ENCODE peak calls at places on chromosomes 7 and 10, in five cellular contexts. K is NCI-H2081, X is Right ventricle myocardium superior, D is NB4, C is NCI-H460. Y is an unnamed sample.

GRCh38 chr10:3902809-3903410 is 117.9 kb upstream of the KLF6 start:
- DNase-seq in K (no peak), X (no peak), D (no peak), C (no peak), Y (no peak)

GRCh38 chr10:11754620-11755019 is 12.4 kb downstream of the ECHDC3 start:
- DNase-seq in K (no peak), X (no peak), D (no peak), C (no peak), Y (no peak)

GRCh38 chr10:96833220-96834001 is 1.3 kb downstream of the LCOR start:
- DNase-seq in K (peak), X (peak), D (peak), C (no peak), Y (peak)

GRCh38 chr10:57849726-57850357 is 417.9 kb downstream of the IPMK start:
- DNase-seq in K (peak), X (no peak), D (peak), C (no peak), Y (no peak)

GRCh38 chr10:124557648-124558338 is 96.2 kb downstream of the LHPP start:
- DNase-seq in K (no peak), X (no peak), D (no peak), C (no peak), Y (no peak)

GRCh38 chr10:44051584-44052385 is 333.1 kb downstream of the CXCL12 start:
- DNase-seq in K (no peak), X (no peak), D (no peak), C (no peak), Y (no peak)

GRCh38 chr10:13724484-13724883 is 137.7 kb downstream of the PRPF18 start:
- DNase-seq in K (no peak), X (peak), D (no peak), C (no peak), Y (no peak)

GRCh38 chr10:133459454-133460207 is 5.9 kb downstream of the SCART1 start:
- DNase-seq in K (no peak), X (no peak), D (no peak), C (no peak), Y (no peak)

GRCh38 chr10:15201589-15202300 is 33.3 kb upstream of the NMT2 start:
- DNase-seq in K (no peak), X (no peak), D (no peak), C (no peak), Y (no peak)

GRCh38 chr10:1403508-1404230 is 333.7 kb downstream of the ADARB2 start:
- DNase-seq in K (no peak), X (no peak), D (peak), C (no peak), Y (no peak)

GRCh38 chr7:7432979-7433378 is 102.7 kb downstream of the COL28A1 start:
- DNase-seq in K (no peak), X (no peak), D (no peak), C (no peak), Y (no peak)

GRCh38 chr7:123494193-123494796 is 40.1 kb downstream of the IQUB start:
- DNase-seq in K (peak), X (no peak), D (peak), C (peak), Y (no peak)

GRCh38 chr7:44108768-44109750 is 4.9 kb downstream of the AEBP1 start:
- DNase-seq in K (no peak), X (peak), D (no peak), C (no peak), Y (no peak)

GRCh38 chr7:963236-964078 is 9.0 kb upstream of the ADAP1 start:
- DNase-seq in K (peak), X (peak), D (no peak), C (no peak), Y (no peak)

GRCh38 chr7:118731854-118732253 is 507.4 kb downstream of the ANKRD7 start:
- DNase-seq in K (peak), X (no peak), D (peak), C (no peak), Y (no peak)

GRCh38 chr7:9097565-9098060 is 664.2 kb downstream of the NXPH1 start:
- DNase-seq in K (no peak), X (no peak), D (no peak), C (no peak), Y (no peak)

GRCh38 chr7:101792051-101792651 is 25.3 kb upstream of the CUX1 start:
- DNase-seq in K (no peak), X (peak), D (no peak), C (no peak), Y (no peak)

GRCh38 chr7:142711722-142712616 is 37.3 kb upstream of the PRSS1 start:
- DNase-seq in K (peak), X (no peak), D (peak), C (no peak), Y (no peak)

GRCh38 chr10:60760711-60761210 is 17.5 kb upstream of the CDK1 start:
- DNase-seq in K (no peak), X (no peak), D (no peak), C (no peak), Y (no peak)

GRCh38 chr7:66921396-66921917 is 432 bp downstream of the TMEM248 start:
- DNase-seq in K (peak), X (peak), D (peak), C (peak), Y (peak)

GRCh38 chr7:86558680-86559079 is 85.0 kb upstream of the GRM3 start:
- DNase-seq in K (peak), X (no peak), D (no peak), C (no peak), Y (no peak)

GRCh38 chr7:28739826-28740225 is 218.3 kb downstream of the TRIL start:
- DNase-seq in K (no peak), X (no peak), D (no peak), C (no peak), Y (no peak)

GRCh38 chr10:84352251-84352842 is 24.0 kb downstream of the CCSER2 start:
- DNase-seq in K (peak), X (no peak), D (peak), C (peak), Y (peak)

GRCh38 chr7:55423277-55423711 is 58.2 kb downstream of the LANCL2 start:
- DNase-seq in K (no peak), X (no peak), D (no peak), C (no peak), Y (no peak)

GRCh38 chr10:124180947-124181549 is 87.7 kb upstream of the CHST15 start:
- DNase-seq in K (no peak), X (no peak), D (no peak), C (no peak), Y (no peak)

GRCh38 chr7:105650382-105650729 is 69.1 kb upstream of the EFCAB10 start:
- DNase-seq in K (no peak), X (no peak), D (no peak), C (no peak), Y (no peak)

GRCh38 chr10:108789911-108790310 is 1133.4 kb downstream of the XPNPEP1 start:
- DNase-seq in K (no peak), X (no peak), D (no peak), C (no peak), Y (no peak)

GRCh38 chr10:132411561-132412253 is 14.7 kb downstream of the PWWP2B start:
- DNase-seq in K (no peak), X (peak), D (no peak), C (no peak), Y (no peak)

GRCh38 chr10:104614245-104614831 is 26.8 kb upstream of the SORCS3 start:
- DNase-seq in K (no peak), X (no peak), D (peak), C (peak), Y (peak)

GRCh38 chr7:1372671-1373379 is 86.4 kb downstream of the MICALL2 start:
- DNase-seq in K (no peak), X (no peak), D (no peak), C (no peak), Y (no peak)

GRCh38 chr7:8442814-8443304 is 9.4 kb downstream of the NXPH1 start:
- DNase-seq in K (no peak), X (peak), D (peak), C (no peak), Y (no peak)

GRCh38 chr7:150992833-150993302 is 2.1 kb downstream of the NOS3 start:
- DNase-seq in K (peak), X (no peak), D (peak), C (no peak), Y (no peak)

GRCh38 chr10:24849537-24850299 is 102.7 kb downstream of the PRTFDC1 start:
- DNase-seq in K (peak), X (no peak), D (no peak), C (no peak), Y (no peak)

GRCh38 chr7:134995239-134996096 is 9.2 kb downstream of the AGBL3 start:
- DNase-seq in K (no peak), X (no peak), D (no peak), C (no peak), Y (no peak)

GRCh38 chr7:134448359-134449229 is 10.3 kb downstream of the AKR1B1 start:
- DNase-seq in K (no peak), X (no peak), D (peak), C (peak), Y (no peak)

GRCh38 chr7:65475734-65476319 is 102.2 kb downstream of the ZNF92 start:
- DNase-seq in K (no peak), X (no peak), D (peak), C (no peak), Y (no peak)

Y was measured in HuH-7.5.